ENCODE peak calls at places on chromosomes 1 and 21, in eight cellular contexts. O is fibroblast of lung, I is tibial artery, R is aorta, B is PC-3, W is ovary, S is pancreas, C is heart right ventricle. P is an unnamed sample. For H3K4me1 and H3K9me3, the result is how much of the 10 kb centered on the place peaks cover.

GRCh38 chr1:215894617-215895016 is 327.5 kb downstream of the KCTD3 start:
- DNase-seq in S (no peak), C (no peak), O (no peak), R (no peak), W (no peak), B (no peak), I (no peak), P (no peak)

GRCh38 chr1:111290640-111291039 is at the start of gene CHIA:
- DNase-seq in B (peak), R (no peak), S (no peak), O (no peak), I (no peak), W (no peak), C (peak), P (no peak)

GRCh38 chr1:178538192-178538916 is 25.4 kb downstream of the TEX35 start:
- DNase-seq in B (peak), W (no peak), R (peak), I (no peak), C (no peak), O (peak), S (no peak), P (no peak)

GRCh38 chr21:42079939-42080787 is 9.0 kb downstream of the UMODL1 start:
- DNase-seq in B (no peak), S (no peak), C (no peak), O (no peak), I (no peak), W (no peak), R (no peak), P (no peak)

GRCh38 chr21:44540741-44541288 is 820 bp upstream of the KRTAP10-1 start:
- DNase-seq in S (no peak), W (no peak), I (no peak), C (no peak), B (no peak), O (no peak), R (no peak), P (no peak)

GRCh38 chr21:46471514-46471913 is 12.8 kb downstream of the DIP2A start:
- DNase-seq in B (no peak), I (no peak), O (no peak), C (no peak), R (no peak), W (no peak), S (no peak), P (no peak)

GRCh38 chr1:160030657-160031367 is 978 bp downstream of the PIGM start:
- DNase-seq in B (peak), C (peak), S (no peak), O (no peak), W (no peak), R (no peak), I (peak), P (no peak)

GRCh38 chr1:1270813-1271212 is 2.8 kb downstream of the UBE2J2 start:
- DNase-seq in R (no peak), B (no peak), W (no peak), S (no peak), O (peak), I (no peak), C (no peak), P (no peak)

GRCh38 chr1:61241411-61241838 is 159.1 kb downstream of the NFIA start:
- DNase-seq in O (peak), C (peak), I (peak), S (peak), R (peak), W (peak), B (peak), P (peak)

GRCh38 chr1:11647333-11647732 is 6.9 kb downstream of the FBXO2 start:
- DNase-seq in R (no peak), S (no peak), O (no peak), W (no peak), B (no peak), C (no peak), I (no peak), P (no peak)

GRCh38 chr1:93447481-93448291 is at the start of gene FNBP1L:
- DNase-seq in B (peak), R (peak), I (peak), W (peak), S (peak), C (peak), O (peak), P (peak)

GRCh38 chr21:39471598-39471997 is 19.8 kb downstream of the SH3BGR start:
- DNase-seq in B (no peak), I (no peak), C (no peak), W (no peak), O (no peak), S (no peak), R (no peak), P (no peak)

GRCh38 chr1:21842606-21843162 is 30.6 kb downstream of the LDLRAD2 start:
- DNase-seq in S (no peak), C (no peak), O (no peak), I (no peak), W (no peak), R (no peak), B (no peak), P (no peak)

GRCh38 chr1:207745839-207746767 is 5.8 kb upstream of the CD46 start:
- DNase-seq in I (no peak), S (no peak), O (no peak), R (no peak), W (no peak), B (peak), C (no peak), P (no peak)

GRCh38 chr1:119544165-119544762 is 37.3 kb downstream of the HSD3B1 start:
- DNase-seq in C (no peak), I (no peak), B (peak), S (no peak), W (no peak), R (no peak), O (no peak), P (no peak)

GRCh38 chr1:59879556-59879955 is 47.0 kb downstream of the CYP2J2 start:
- DNase-seq in O (peak), C (peak), S (peak), R (no peak), W (no peak), B (peak), I (peak), P (no peak)

GRCh38 chr1:214570442-214570841 is 19.0 kb upstream of the PTPN14 start:
- DNase-seq in O (peak), I (no peak), W (no peak), R (no peak), C (no peak), S (no peak), B (peak), P (no peak)

GRCh38 chr1:63688302-63688701 is 85.5 kb upstream of the ROR1 start:
- DNase-seq in R (no peak), I (no peak), B (no peak), O (peak), C (no peak), S (no peak), W (no peak), P (no peak)

GRCh38 chr1:20640183-20640597 is 6.9 kb downstream of the PINK1 start:
- DNase-seq in O (peak), C (peak), R (no peak), I (peak), S (no peak), B (peak), W (no peak), P (peak)

GRCh38 chr1:9338354-9339250 is 45.9 kb downstream of the SPSB1 start:
- DNase-seq in B (no peak), S (no peak), C (peak), I (no peak), R (no peak), W (no peak), O (no peak), P (no peak)

GRCh38 chr1:71307451-71307850 is 226.6 kb upstream of the ZRANB2 start:
- DNase-seq in B (peak), C (no peak), O (peak), I (no peak), R (no peak), W (no peak), S (no peak), P (no peak)

GRCh38 chr21:14251336-14251735 is 35.4 kb downstream of the RBM11 start:
- DNase-seq in R (no peak), I (no peak), C (no peak), B (no peak), O (no peak), S (no peak), W (no peak), P (no peak)

GRCh38 chr1:48051466-48052126 is 54.4 kb upstream of the TRABD2B start:
- DNase-seq in C (no peak), I (no peak), W (no peak), R (no peak), O (no peak), S (no peak), B (no peak), P (no peak)

GRCh38 chr1:165109013-165109412 is 247.5 kb downstream of the LMX1A start:
- DNase-seq in B (peak), O (no peak), W (no peak), R (no peak), S (no peak), I (no peak), C (no peak), P (no peak)

GRCh38 chr1:157115851-157116734 is 16.5 kb upstream of the ETV3L start:
- DNase-seq in O (no peak), B (no peak), S (no peak), C (no peak), R (no peak), I (no peak), W (no peak), P (no peak)
- H3K4me1 ChIP-seq in O (under half), B (under half), S (under half), C (under half), R (under half), I (under half), W (under half), P (under half)

GRCh38 chr1:232622981-232623380 is 7.0 kb downstream of the SIPA1L2 start:
- DNase-seq in I (no peak), B (no peak), W (no peak), O (no peak), C (no peak), S (no peak), R (no peak), P (no peak)
- H3K27ac ChIP-seq in I (no peak), B (peak), W (no peak), O (no peak), C (peak), S (no peak), R (no peak), P (no peak)

GRCh38 chr1:248782311-248782887 is 26.8 kb upstream of the LYPD8 start:
- DNase-seq in W (no peak), S (no peak), O (no peak), R (no peak), C (no peak), B (peak), I (no peak), P (no peak)
- H3K9me3 ChIP-seq in W (under half), S (under half), O (under half), R (under half), C (under half), B (under half), I (under half), P (under half)

DNA sequence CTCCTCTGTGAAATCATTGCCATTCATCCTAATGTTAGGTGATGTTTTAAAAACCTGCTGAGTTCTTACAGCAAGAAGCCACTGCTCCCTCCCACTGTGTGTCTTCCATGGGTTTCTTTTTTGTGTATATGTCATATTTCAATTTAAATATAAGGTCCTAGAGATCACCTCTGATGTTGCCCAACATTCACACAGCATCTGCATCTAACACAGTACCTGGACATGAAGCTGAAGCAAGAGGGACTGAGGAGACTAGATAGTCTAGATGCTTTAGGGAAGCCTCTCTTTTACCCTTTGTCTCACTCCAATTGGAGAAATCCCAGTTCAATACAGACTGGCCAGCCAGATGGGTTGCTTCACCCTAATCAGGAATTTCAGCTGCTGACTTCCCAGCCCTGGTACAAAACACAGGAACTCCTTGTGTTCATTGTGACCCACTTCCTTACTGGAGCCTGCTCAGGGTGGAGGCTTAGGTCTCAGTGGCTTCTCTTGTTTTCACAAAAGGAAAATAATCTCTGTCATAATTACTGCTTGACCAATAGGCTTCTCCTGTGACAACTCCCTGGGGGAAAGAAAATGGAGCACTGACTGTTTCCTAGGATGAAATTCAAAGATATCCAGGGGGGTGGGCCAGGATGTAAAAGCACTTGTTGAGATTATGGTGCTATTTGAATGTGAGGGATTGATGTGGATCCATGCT is 17.3 kb downstream of the BTG2 start:
- DNase-seq in B (no peak), I (peak), O (no peak), C (peak), R (no peak), S (no peak), W (no peak), P (no peak)
- H3K4me1 ChIP-seq in B (under half), I (half or more), O (under half), C (half or more), R (under half), S (half or more), W (under half), P (under half)

DNA sequence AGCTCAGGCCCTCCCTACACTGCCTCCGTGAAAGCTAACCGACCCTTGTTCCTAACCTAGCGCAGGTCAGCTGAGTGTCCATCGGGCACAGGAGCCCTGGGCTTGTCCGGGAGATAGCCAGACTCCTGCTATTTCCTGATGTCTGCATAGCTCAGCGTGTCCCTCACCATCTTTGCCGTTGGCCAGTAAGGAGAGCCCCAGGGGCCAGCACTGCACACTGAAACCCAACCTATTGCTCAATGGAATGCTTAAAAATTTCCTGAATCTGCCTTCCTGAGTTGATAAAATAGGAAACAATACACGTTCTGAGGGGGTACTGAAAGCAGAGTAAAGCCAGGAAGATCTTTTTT is 2.2 kb downstream of the RUNX1 start:
- DNase-seq in S (no peak), R (no peak), O (no peak), B (no peak), W (no peak), C (no peak), I (peak), P (no peak)
- H3K27ac ChIP-seq in S (peak), R (peak), O (peak), B (peak), W (no peak), C (no peak), I (peak), P (no peak)

DNA sequence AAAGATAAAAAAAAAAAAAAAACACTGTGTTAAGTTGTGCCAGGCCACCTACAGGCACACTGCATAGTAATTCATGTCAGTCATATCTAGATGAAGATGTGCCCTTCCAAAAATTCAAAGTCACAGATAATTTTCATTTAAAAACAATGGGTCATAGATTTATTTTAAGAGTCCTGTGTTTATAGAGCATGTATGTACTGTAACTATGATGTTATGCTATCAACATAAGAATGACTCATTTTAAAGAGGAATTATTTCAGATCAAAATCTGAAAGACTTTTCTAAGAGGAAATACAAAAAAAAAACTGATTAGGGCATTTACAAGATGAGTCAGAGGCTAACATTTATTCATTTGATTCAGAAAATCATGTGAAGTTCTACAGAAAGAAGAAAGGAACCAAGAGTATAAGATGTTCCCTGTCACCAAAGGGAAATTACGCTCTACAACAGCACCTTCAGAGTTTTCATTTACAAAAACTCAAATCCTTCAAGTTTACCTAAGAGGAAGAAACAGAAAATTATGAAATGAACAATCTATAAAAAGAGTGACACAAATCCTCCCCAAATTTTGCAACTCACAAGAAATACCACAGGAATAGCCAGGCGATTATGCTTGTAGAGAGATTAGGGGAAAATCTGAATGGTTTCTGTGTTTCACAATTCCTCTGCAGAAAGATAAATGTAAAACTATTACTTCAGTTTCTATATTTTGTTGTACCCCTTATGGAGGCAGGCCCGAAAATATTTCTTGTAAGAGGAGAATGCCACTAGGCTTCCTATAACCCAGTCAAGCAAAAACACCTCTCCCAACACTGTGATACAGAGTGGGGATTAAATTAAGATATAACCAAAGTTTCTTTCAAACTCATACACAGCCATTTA is 13.8 kb downstream of the TP53BP2 start:
- DNase-seq in W (no peak), S (no peak), B (peak), R (no peak), I (no peak), O (peak), C (no peak), P (no peak)
- H3K9me3 ChIP-seq in W (under half), S (under half), B (under half), R (under half), I (under half), O (under half), C (under half), P (under half)